ENCODE peak calls at places on chromosomes 13 and 19, in six cellular contexts. S is naive thymus-derived CD4-positive, alpha-beta T cell; J is transverse colon; B is psoas muscle; I is heart left ventricle; X is effector memory CD4-positive, alpha-beta T cell. N is an unnamed sample. For H3K27me3, the result is how much of the 10 kb centered on the place peaks cover.

GRCh38 chr13:111474136-111475002 is 153.9 kb downstream of the TEX29 start:
- DNase-seq in S (peak), J (no peak), B (no peak), I (no peak), X (no peak), N (peak)

GRCh38 chr19:13275016-13275722 is 125.0 kb downstream of the IER2 start:
- DNase-seq in S (no peak), J (no peak), B (no peak), I (no peak), X (no peak), N (no peak)

GRCh38 chr13:85725433-85725832 is 73.8 kb downstream of the SLITRK6 start:
- DNase-seq in S (no peak), J (no peak), B (no peak), I (no peak), X (no peak), N (no peak)

GRCh38 chr19:30897034-30897433 is 452.2 kb downstream of the TSHZ3 start:
- DNase-seq in S (no peak), J (no peak), B (no peak), I (no peak), X (no peak), N (no peak)

GRCh38 chr13:59394526-59394925 is 769.2 kb downstream of the DIAPH3 start:
- DNase-seq in S (no peak), J (no peak), B (no peak), I (no peak), X (no peak), N (no peak)

GRCh38 chr19:16908759-16909158 is 20.0 kb downstream of the F2RL3 start:
- DNase-seq in S (no peak), J (no peak), B (no peak), I (no peak), X (no peak), N (no peak)

GRCh38 chr19:17524651-17525050 is 13.2 kb downstream of the PGLS start:
- DNase-seq in S (no peak), J (no peak), B (no peak), I (no peak), X (no peak), N (no peak)

GRCh38 chr13:84430015-84430414 is 547.7 kb upstream of the SLITRK1 start:
- DNase-seq in S (no peak), J (no peak), B (no peak), I (no peak), X (no peak), N (no peak)

GRCh38 chr19:40623403-40624239 is 22.5 kb downstream of the LTBP4 start:
- DNase-seq in S (no peak), J (peak), B (no peak), I (peak), X (no peak), N (no peak)

GRCh38 chr13:21673592-21674270 is 2.9 kb downstream of the FGF9 start:
- DNase-seq in S (peak), J (peak), B (peak), I (peak), X (no peak), N (no peak)

GRCh38 chr13:98537740-98538139 is 39.2 kb downstream of the STK24 start:
- DNase-seq in S (no peak), J (no peak), B (no peak), I (no peak), X (no peak), N (no peak)

GRCh38 chr13:73607489-73608156 is 526.6 kb downstream of the KLF12 start:
- DNase-seq in S (no peak), J (no peak), B (no peak), I (no peak), X (no peak), N (no peak)

GRCh38 chr13:98986226-98986846 is 8.5 kb upstream of the DOCK9 start:
- DNase-seq in S (no peak), J (no peak), B (no peak), I (no peak), X (no peak), N (no peak)

GRCh38 chr19:28235606-28236125 is 977.3 kb downstream of the UQCRFS1 start:
- DNase-seq in S (no peak), J (no peak), B (no peak), I (no peak), X (no peak), N (no peak)

GRCh38 chr19:2271516-2272103 is 10.4 kb downstream of the PEAK3 start:
- DNase-seq in S (peak), J (peak), B (peak), I (peak), X (no peak), N (no peak)

GRCh38 chr19:49555600-49556411 is 24.6 kb downstream of the NOSIP start:
- DNase-seq in S (peak), J (peak), B (peak), I (peak), X (peak), N (no peak)

GRCh38 chr19:2461751-2462634 is 5.2 kb upstream of the LMNB2 start:
- DNase-seq in S (peak), J (peak), B (peak), I (peak), X (no peak), N (no peak)

GRCh38 chr13:100464006-100464405 is 124.6 kb downstream of the GGACT start:
- DNase-seq in S (no peak), J (no peak), B (no peak), I (no peak), X (no peak), N (no peak)

GRCh38 chr13:44508562-44509062 is 67.5 kb downstream of the TSC22D1 start:
- DNase-seq in S (no peak), J (no peak), B (no peak), I (no peak), X (no peak), N (no peak)

GRCh38 chr19:19502808-19503602 is 12.3 kb downstream of the TSSK6 start:
- DNase-seq in S (no peak), J (no peak), B (no peak), I (no peak), X (no peak), N (no peak)

GRCh38 chr19:4908781-4909171 is 525 bp upstream of the UHRF1 start:
- DNase-seq in S (no peak), J (no peak), B (no peak), I (no peak), X (no peak), N (no peak)
- H3K4me3 ChIP-seq in S (peak), J (peak), B (no peak), I (no peak), X (peak), N (no peak)

DNA sequence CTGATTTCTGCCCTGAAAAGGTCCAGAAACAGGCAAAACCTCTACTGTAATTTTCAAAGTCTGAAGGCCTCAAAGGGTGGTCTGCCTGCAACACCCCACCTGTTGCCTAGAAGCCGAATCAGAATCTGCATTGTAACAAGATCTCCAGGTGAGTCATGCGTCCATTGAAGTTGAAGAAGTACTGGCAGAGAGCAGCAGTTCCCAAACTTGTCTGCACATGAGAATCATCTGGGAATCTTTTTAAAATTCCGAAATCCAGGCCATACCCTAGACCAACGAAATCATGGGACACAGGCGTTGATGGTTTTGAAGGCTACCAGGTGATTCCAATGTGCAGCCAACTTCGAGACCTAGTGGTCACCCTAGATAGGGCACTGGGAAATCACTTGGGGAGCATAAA is 16.0 kb upstream of the CLN5 start:
- DNase-seq in S (no peak), J (no peak), B (no peak), I (no peak), X (no peak), N (no peak)
- H3K27me3 ChIP-seq in S (under half), J (under half), B (under half), I (under half), X (under half), N (under half)

DNA sequence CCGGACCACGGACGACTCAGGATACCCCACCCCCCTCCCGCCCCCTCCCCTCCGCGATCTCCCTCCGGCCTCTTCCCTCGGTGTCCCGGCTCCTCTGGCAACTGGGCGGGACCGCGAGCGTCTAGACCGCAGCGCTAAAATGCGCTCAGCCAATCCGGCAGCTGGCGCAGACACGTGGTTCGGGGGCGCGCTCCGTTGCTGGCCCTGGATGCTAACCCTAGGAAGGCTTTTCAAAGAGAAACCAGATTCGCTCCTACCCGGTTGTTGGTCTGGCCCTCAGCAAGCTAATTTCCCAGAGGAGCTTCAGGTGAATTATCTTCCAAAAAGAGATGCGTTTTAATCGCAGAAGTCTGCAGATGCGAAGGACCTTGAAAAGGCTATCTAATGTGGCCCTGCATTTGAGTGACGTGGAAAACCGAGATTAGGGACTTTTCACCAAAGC is at the start of gene DZIP1:
- DNase-seq in S (no peak), J (peak), B (peak), I (peak), X (no peak), N (peak)
- H3K27ac ChIP-seq in S (no peak), J (peak), B (peak), I (peak), X (no peak), N (peak)

GRCh38 chr19:43504426-43505185 is at the start of gene PHLDB3:
- DNase-seq in S (no peak), J (peak), B (peak), I (peak), X (no peak), N (no peak)

GRCh38 chr19:43503501-43504425 is 783 bp downstream of the PHLDB3 start:
- DNase-seq in S (peak), J (peak), B (peak), I (peak), X (peak), N (peak)

GRCh38 chr19:43502419-43502976 is 2.0 kb downstream of the PHLDB3 start:
- DNase-seq in S (no peak), J (no peak), B (no peak), I (no peak), X (no peak), N (no peak)

GRCh38 chr19:43499042-43499441 is 5.5 kb downstream of the PHLDB3 start:
- DNase-seq in S (no peak), J (peak), B (no peak), I (no peak), X (no peak), N (no peak)

DNA sequence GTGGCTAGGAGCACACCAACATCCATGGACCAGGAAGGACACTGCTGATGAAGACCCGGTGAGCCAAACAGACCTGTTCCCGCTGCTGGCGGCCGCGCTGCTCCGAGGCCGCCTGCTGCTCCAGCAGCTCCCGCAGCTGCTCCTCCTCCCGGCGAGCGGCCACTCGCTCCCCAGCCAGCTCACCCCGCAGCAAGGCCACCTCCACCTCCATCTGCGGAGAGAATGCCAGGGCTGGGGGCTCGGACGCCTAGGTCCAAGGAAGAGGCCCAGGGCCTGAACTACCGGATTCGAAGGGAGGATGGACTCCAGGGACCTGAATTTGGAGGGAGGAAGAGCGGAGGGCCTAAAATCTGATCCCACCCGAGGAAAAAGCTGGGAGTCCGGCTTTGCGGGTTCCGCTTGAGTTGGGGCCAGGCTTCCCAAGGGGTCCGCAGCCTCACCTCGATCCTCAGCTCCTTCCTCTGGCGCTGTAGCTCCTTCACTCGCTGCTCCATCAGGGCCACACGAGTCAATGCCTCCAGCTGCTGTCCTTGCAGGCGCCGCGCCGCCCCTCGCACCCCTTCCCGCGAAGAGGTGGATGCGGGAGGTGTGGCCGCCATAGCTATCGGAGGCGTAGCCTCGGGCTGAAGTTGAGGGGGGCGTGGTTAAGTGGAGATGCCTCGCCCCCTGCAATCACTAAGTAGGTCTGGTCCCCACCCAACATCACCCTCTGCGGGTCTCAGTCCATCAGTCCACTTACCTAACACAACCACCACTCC is 2.7 kb downstream of the PHLDB3 start:
- DNase-seq in S (no peak), J (no peak), B (no peak), I (no peak), X (no peak), N (no peak)
- H3K4me3 ChIP-seq in S (no peak), J (peak), B (no peak), I (no peak), X (no peak), N (no peak)

DNA sequence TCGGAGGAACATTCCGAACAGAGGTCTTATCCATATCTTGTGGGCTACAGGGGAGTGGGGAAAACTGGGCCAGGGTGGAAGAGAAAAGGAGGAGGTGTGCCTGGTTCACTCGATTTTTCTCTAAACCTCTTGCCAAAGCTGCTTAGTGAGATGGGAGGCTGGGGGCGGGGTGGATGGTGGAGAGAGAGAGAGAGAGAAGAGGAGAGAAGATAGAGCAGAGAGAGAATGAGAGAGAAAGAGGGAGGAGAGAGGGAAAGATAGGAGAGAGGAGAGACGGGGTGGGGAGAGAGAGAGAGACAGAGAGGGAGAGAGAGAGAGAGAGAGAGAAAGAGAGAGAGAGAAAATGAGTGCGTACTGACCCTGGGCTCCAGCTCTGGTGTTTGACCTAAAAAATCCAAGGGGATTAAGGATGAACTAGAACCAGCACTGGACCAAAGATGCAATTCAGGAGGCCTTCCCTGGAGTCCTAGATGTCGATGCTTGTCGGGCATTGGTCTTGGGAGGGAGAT is 14.1 kb downstream of the NOVA2 start:
- DNase-seq in S (no peak), J (no peak), B (no peak), I (no peak), X (no peak), N (no peak)
- H3K27me3 ChIP-seq in S (under half), J (under half), B (under half), I (under half), X (under half), N (under half)

DNA sequence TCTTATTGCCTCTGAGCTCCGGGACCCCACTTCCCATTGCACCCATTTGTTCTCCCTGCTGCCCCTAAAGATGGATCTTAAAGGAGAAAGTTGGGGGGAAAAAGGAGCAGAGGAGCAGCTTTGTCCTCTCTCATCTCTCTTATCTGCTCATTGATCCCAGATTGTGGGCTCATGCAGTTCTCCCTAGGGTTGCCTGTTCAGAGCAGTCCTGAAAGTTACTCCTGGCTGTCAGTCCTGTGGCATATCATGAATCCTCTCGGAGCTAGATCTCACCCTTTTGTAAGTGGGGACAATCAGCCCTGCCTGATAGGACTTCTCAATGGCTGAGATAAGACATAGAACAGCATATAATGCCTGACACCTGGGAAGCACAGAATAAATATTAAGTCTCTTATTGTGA is 440.3 kb downstream of the IRS2 start:
- DNase-seq in S (no peak), J (no peak), B (no peak), I (no peak), X (no peak), N (no peak)
- H3K27ac ChIP-seq in S (no peak), J (no peak), B (no peak), I (no peak), X (no peak), N (no peak)

DNA sequence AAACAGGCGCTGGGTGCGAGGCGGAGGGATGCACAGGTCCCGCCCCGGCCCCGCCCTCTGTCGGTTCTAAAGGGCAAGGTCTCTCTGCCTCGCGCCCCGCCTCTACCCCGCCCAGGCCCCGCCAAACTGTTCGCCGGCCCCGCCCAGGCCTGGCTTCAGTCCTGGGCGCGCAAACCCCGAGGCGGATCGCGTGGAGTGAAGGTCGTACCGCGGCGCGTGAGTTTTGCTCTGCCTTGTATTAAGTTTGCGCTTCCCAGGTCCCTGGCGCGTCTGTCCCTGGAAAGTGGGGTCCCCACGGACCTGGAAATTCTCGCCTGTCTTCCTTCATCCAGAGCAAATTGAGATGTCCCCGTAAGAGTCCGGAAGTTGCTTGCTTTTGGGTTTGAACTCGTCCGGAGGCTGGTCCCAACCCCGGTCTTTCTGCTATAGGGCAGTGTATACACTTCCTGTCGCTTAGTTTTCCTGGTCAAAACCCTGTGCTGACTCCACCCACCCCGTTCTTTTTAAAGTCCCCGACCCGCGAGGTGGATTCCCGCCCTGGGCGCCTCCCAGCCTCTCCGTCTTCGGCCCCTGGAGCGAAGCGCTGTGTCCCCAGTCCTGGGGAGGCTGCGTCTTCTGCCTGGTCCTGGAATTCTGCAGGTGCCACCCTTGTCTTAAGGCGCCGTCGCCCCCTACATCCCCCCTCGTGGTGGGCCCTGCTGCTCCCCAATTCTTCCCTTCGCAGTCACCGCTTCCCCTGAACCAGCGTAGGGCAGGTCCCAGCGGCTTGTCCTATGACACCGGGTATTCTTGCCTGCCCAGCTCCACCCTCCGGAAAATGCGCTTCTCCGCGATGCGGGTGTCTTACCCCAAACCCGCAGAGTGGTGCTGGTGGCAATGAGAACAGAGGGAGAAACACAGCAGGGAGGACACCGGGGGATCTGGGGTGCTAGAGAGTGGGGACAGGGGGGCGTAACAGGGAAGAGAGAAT is 8.6 kb downstream of the ZNF808 start:
- DNase-seq in S (peak), J (peak), B (peak), I (peak), X (peak), N (peak)
- H3K4me3 ChIP-seq in S (peak), J (peak), B (peak), I (peak), X (peak), N (peak)

N was measured in AG04450.